ENCODE peak calls at places on chromosomes 6 and 20, in seven cellular contexts. K is NCI-H187 treated with DMSO at 0.1 percent for 48 hours, R is NCI-H748 treated with DMSO at 0.1 percent for 48 hours, D is heart left ventricle, A is epithelial cell of esophagus, E is neural crest cell, Q is NT2/D1. M is an unnamed sample.

GRCh38 chr20:8749986-8750385 is 318.9 kb upstream of the PLCB4 start:
- DNase-seq in K (no peak), Q (no peak), E (no peak), R (no peak), D (no peak), A (peak), M (peak)

GRCh38 chr6:161434921-161435411 is 161.1 kb upstream of the AGPAT4 start:
- DNase-seq in Q (no peak), D (peak), R (no peak), A (peak), K (no peak), E (no peak), M (peak)

GRCh38 chr6:108132863-108133262 is 33.0 kb upstream of the NR2E1 start:
- DNase-seq in K (no peak), E (no peak), R (no peak), A (no peak), Q (no peak), D (no peak), M (no peak)

GRCh38 chr6:159616456-159616855 is 76.6 kb downstream of the SOD2 start:
- DNase-seq in D (no peak), A (no peak), E (no peak), Q (no peak), K (no peak), R (no peak), M (no peak)

GRCh38 chr6:123527406-123527805 is 109.3 kb downstream of the TRDN start:
- DNase-seq in Q (no peak), D (no peak), K (no peak), R (no peak), E (no peak), A (no peak), M (peak)

GRCh38 chr20:59403261-59403961 is 103.0 kb downstream of the EDN3 start:
- DNase-seq in D (peak), R (no peak), A (peak), Q (no peak), K (no peak), E (peak), M (no peak)

GRCh38 chr6:43804550-43805223 is 34.7 kb downstream of the VEGFA start:
- DNase-seq in K (no peak), Q (no peak), D (no peak), E (no peak), R (no peak), A (no peak), M (no peak)

GRCh38 chr20:59386819-59387218 is 86.4 kb downstream of the EDN3 start:
- DNase-seq in R (no peak), E (no peak), D (no peak), K (no peak), A (no peak), Q (peak), M (no peak)

GRCh38 chr6:149028767-149029405 is 282.1 kb downstream of the UST start:
- DNase-seq in A (peak), D (peak), E (peak), R (peak), K (peak), Q (peak), M (peak)

GRCh38 chr6:89637960-89638319 is 607 bp downstream of the LYRM2 start:
- DNase-seq in A (no peak), R (no peak), E (no peak), Q (no peak), K (no peak), D (no peak), M (no peak)

GRCh38 chr6:137311940-137312339 is 92.8 kb upstream of the IFNGR1 start:
- DNase-seq in R (no peak), A (no peak), K (no peak), Q (no peak), D (no peak), E (no peak), M (no peak)

GRCh38 chr6:105592329-105592728 is 189.4 kb upstream of the PREP start:
- DNase-seq in A (peak), K (no peak), R (no peak), D (no peak), Q (no peak), E (no peak), M (peak)

GRCh38 chr20:25300496-25301170 is 52.7 kb downstream of the PYGB start:
- DNase-seq in K (no peak), E (no peak), D (no peak), Q (no peak), A (no peak), R (no peak), M (peak)

GRCh38 chr6:170222498-170223471 is 68.1 kb downstream of the DLL1 start:
- DNase-seq in Q (no peak), E (no peak), A (peak), D (no peak), R (peak), K (no peak), M (peak)

GRCh38 chr6:57207141-57207540 is 15.0 kb downstream of the RAB23 start:
- DNase-seq in E (no peak), R (no peak), D (no peak), Q (no peak), A (peak), K (no peak), M (peak)

GRCh38 chr6:127215931-127216330 is 50.7 kb upstream of the RNF146 start:
- DNase-seq in D (no peak), E (no peak), Q (no peak), A (no peak), R (no peak), K (no peak), M (peak)

GRCh38 chr20:25246182-25246943 is 1.5 kb upstream of the PYGB start:
- DNase-seq in Q (no peak), D (no peak), A (no peak), E (no peak), R (no peak), K (no peak), M (no peak)

GRCh38 chr6:134436281-134436815 is 118.4 kb upstream of the SGK1 start:
- DNase-seq in E (no peak), R (peak), K (no peak), D (peak), Q (no peak), A (peak), M (peak)

GRCh38 chr20:46928580-46929132 is 34.0 kb downstream of the EYA2 start:
- DNase-seq in K (no peak), R (no peak), D (no peak), Q (peak), A (peak), E (peak), M (peak)

M was measured in renal cortical epithelial cell.